ENCODE peak calls at places on chromosome 14, in six cellular contexts. One of them, this sample, is unnamed.

GRCh38 chr14:81682134-81682533 is 148.5 kb upstream of the SEL1L start:
- DNase-seq in HFFc6: no peak
- DNase-seq in GM12865: no peak
- DNase-seq in naive thymus-derived CD4-positive, alpha-beta T cell: no peak
- DNase-seq in CD8-positive, alpha-beta T cell: no peak
- DNase-seq in neural crest cell: no peak
- DNase-seq in this sample: no peak

GRCh38 chr14:69428289-69428998 is 30.0 kb downstream of the SLC39A9 start:
- DNase-seq in HFFc6: no peak
- DNase-seq in GM12865: peak
- DNase-seq in naive thymus-derived CD4-positive, alpha-beta T cell: no peak
- DNase-seq in CD8-positive, alpha-beta T cell: no peak
- DNase-seq in neural crest cell: no peak
- DNase-seq in this sample: no peak

GRCh38 chr14:86865934-86866333 is 1127.0 kb downstream of the GALC start:
- DNase-seq in HFFc6: no peak
- DNase-seq in GM12865: no peak
- DNase-seq in naive thymus-derived CD4-positive, alpha-beta T cell: no peak
- DNase-seq in CD8-positive, alpha-beta T cell: no peak
- DNase-seq in neural crest cell: no peak
- DNase-seq in this sample: no peak

GRCh38 chr14:20632831-20633771 is 8.4 kb downstream of the OR6S1 start:
- DNase-seq in HFFc6: peak
- DNase-seq in GM12865: peak
- DNase-seq in naive thymus-derived CD4-positive, alpha-beta T cell: peak
- DNase-seq in CD8-positive, alpha-beta T cell: peak
- DNase-seq in neural crest cell: peak
- DNase-seq in this sample: no peak

GRCh38 chr14:59481407-59482119 is 2.6 kb downstream of the L3HYPDH start:
- DNase-seq in HFFc6: peak
- DNase-seq in GM12865: no peak
- DNase-seq in naive thymus-derived CD4-positive, alpha-beta T cell: no peak
- DNase-seq in CD8-positive, alpha-beta T cell: no peak
- DNase-seq in neural crest cell: no peak
- DNase-seq in this sample: no peak

GRCh38 chr14:101040538-101041442 is 137.3 kb upstream of the RTL1 start:
- DNase-seq in HFFc6: no peak
- DNase-seq in GM12865: no peak
- DNase-seq in naive thymus-derived CD4-positive, alpha-beta T cell: no peak
- DNase-seq in CD8-positive, alpha-beta T cell: no peak
- DNase-seq in neural crest cell: no peak
- DNase-seq in this sample: no peak

GRCh38 chr14:60508363-60508706 is 611 bp upstream of the SIX6 start:
- DNase-seq in HFFc6: no peak
- DNase-seq in GM12865: no peak
- DNase-seq in naive thymus-derived CD4-positive, alpha-beta T cell: no peak
- DNase-seq in CD8-positive, alpha-beta T cell: no peak
- DNase-seq in neural crest cell: no peak
- DNase-seq in this sample: no peak

GRCh38 chr14:54567224-54567633 is 301 bp downstream of the SAMD4A start:
- DNase-seq in HFFc6: no peak
- DNase-seq in GM12865: no peak
- DNase-seq in naive thymus-derived CD4-positive, alpha-beta T cell: no peak
- DNase-seq in CD8-positive, alpha-beta T cell: no peak
- DNase-seq in neural crest cell: peak
- DNase-seq in this sample: no peak

GRCh38 chr14:75084513-75084912 is 15.1 kb downstream of the ZC2HC1C start:
- DNase-seq in HFFc6: no peak
- DNase-seq in GM12865: no peak
- DNase-seq in naive thymus-derived CD4-positive, alpha-beta T cell: no peak
- DNase-seq in CD8-positive, alpha-beta T cell: no peak
- DNase-seq in neural crest cell: no peak
- DNase-seq in this sample: no peak

GRCh38 chr14:36520601-36521525 is 831 bp upstream of the NKX2-1 start:
- DNase-seq in HFFc6: peak
- DNase-seq in GM12865: no peak
- DNase-seq in naive thymus-derived CD4-positive, alpha-beta T cell: no peak
- DNase-seq in CD8-positive, alpha-beta T cell: no peak
- DNase-seq in neural crest cell: peak
- DNase-seq in this sample: no peak

GRCh38 chr14:44763356-44763755 is 198.4 kb downstream of the KLHL28 start:
- DNase-seq in HFFc6: no peak
- DNase-seq in GM12865: no peak
- DNase-seq in naive thymus-derived CD4-positive, alpha-beta T cell: no peak
- DNase-seq in CD8-positive, alpha-beta T cell: no peak
- DNase-seq in neural crest cell: no peak
- DNase-seq in this sample: no peak

GRCh38 chr14:95254356-95254755 is 65.4 kb downstream of the CLMN start:
- DNase-seq in HFFc6: no peak
- DNase-seq in GM12865: no peak
- DNase-seq in naive thymus-derived CD4-positive, alpha-beta T cell: no peak
- DNase-seq in CD8-positive, alpha-beta T cell: no peak
- DNase-seq in neural crest cell: no peak
- DNase-seq in this sample: no peak

GRCh38 chr14:32259368-32260013 is 56.4 kb upstream of the RNU6-8 start:
- DNase-seq in HFFc6: peak
- DNase-seq in GM12865: peak
- DNase-seq in naive thymus-derived CD4-positive, alpha-beta T cell: no peak
- DNase-seq in CD8-positive, alpha-beta T cell: no peak
- DNase-seq in neural crest cell: no peak
- DNase-seq in this sample: no peak

GRCh38 chr14:105861985-105862465 is 335.6 kb downstream of the TMEM121 start:
- DNase-seq in HFFc6: no peak
- DNase-seq in GM12865: peak
- DNase-seq in naive thymus-derived CD4-positive, alpha-beta T cell: no peak
- DNase-seq in CD8-positive, alpha-beta T cell: peak
- DNase-seq in neural crest cell: no peak
- DNase-seq in this sample: no peak

GRCh38 chr14:94394594-94395305 is 6.3 kb upstream of the SERPINA1 start:
- DNase-seq in HFFc6: no peak
- DNase-seq in GM12865: no peak
- DNase-seq in naive thymus-derived CD4-positive, alpha-beta T cell: no peak
- DNase-seq in CD8-positive, alpha-beta T cell: no peak
- DNase-seq in neural crest cell: no peak
- DNase-seq in this sample: peak

GRCh38 chr14:97380539-97380941 is 583.4 kb downstream of the VRK1 start:
- DNase-seq in HFFc6: no peak
- DNase-seq in GM12865: no peak
- DNase-seq in naive thymus-derived CD4-positive, alpha-beta T cell: no peak
- DNase-seq in CD8-positive, alpha-beta T cell: peak
- DNase-seq in neural crest cell: no peak
- DNase-seq in this sample: no peak

GRCh38 chr14:64965356-64966000 is 6.7 kb downstream of the RAB15 start:
- DNase-seq in HFFc6: no peak
- DNase-seq in GM12865: no peak
- DNase-seq in naive thymus-derived CD4-positive, alpha-beta T cell: no peak
- DNase-seq in CD8-positive, alpha-beta T cell: no peak
- DNase-seq in neural crest cell: no peak
- DNase-seq in this sample: no peak

GRCh38 chr14:99182548-99183115 is 89.4 kb downstream of the BCL11B start:
- DNase-seq in HFFc6: no peak
- DNase-seq in GM12865: no peak
- DNase-seq in naive thymus-derived CD4-positive, alpha-beta T cell: peak
- DNase-seq in CD8-positive, alpha-beta T cell: no peak
- DNase-seq in neural crest cell: no peak
- DNase-seq in this sample: no peak

This sample was measured in Right ventricle myocardium superior.